ENCODE peak calls at places on chromosomes 3 and 15, in seven cellular contexts. W, N, C, B, D, R and K are unnamed samples.

GRCh38 chr3:155064920-155065319 is 15.2 kb upstream of the MME start:
- DNase-seq in B (no peak), R (no peak), D (no peak), W (no peak), N (no peak), C (no peak), K (no peak)

GRCh38 chr15:45871121-45871855 is 236.5 kb downstream of the SQOR start:
- DNase-seq in N (no peak), R (no peak), C (no peak), W (peak; percentile 31), D (no peak), B (no peak), K (no peak)

GRCh38 chr15:68019814-68020525 is 34.1 kb upstream of the PIAS1 start:
- DNase-seq in B (no peak), C (no peak), R (no peak), N (no peak), D (no peak), W (no peak), K (no peak)

GRCh38 chr3:9435320-9435719 is 37.9 kb downstream of the SETD5 start:
- DNase-seq in D (no peak), C (no peak), N (no peak), W (no peak), R (no peak), B (no peak), K (no peak)

GRCh38 chr15:100671858-100672543 is 69.6 kb downstream of the ASB7 start:
- DNase-seq in C (peak; percentile 33), D (no peak), B (no peak), R (peak; percentile 84), N (no peak), W (no peak), K (no peak)

GRCh38 chr3:119831941-119832371 is 50.1 kb downstream of the NR1I2 start:
- DNase-seq in D (no peak), B (no peak), R (no peak), C (no peak), W (no peak), N (no peak), K (no peak)

GRCh38 chr3:128466840-128467541 is at the start of gene DNAJB8:
- DNase-seq in N (no peak), B (no peak), R (no peak), C (no peak), W (no peak), D (no peak), K (no peak)

GRCh38 chr15:76465728-76466127 is 129.2 kb downstream of the ISL2 start:
- DNase-seq in B (no peak), C (no peak), N (no peak), W (no peak), D (no peak), R (no peak), K (no peak)

GRCh38 chr3:44058022-44058867 is 183.4 kb upstream of the TOPAZ1 start:
- DNase-seq in C (no peak), R (no peak), D (no peak), W (peak; percentile 18), N (no peak), B (no peak), K (no peak)

GRCh38 chr15:71054286-71054952 is 60.9 kb upstream of the THSD4 start:
- DNase-seq in R (no peak), B (no peak), W (no peak), N (no peak), D (no peak), C (no peak), K (no peak)

GRCh38 chr3:111277226-111277625 is 205.6 kb downstream of the NECTIN3 start:
- DNase-seq in W (no peak), N (no peak), D (no peak), B (no peak), R (no peak), C (no peak), K (no peak)

GRCh38 chr3:48919215-48920138 is 835 bp downstream of the ARIH2 start:
- DNase-seq in C (peak; percentile 74), B (no peak), N (peak; percentile 28), R (peak; percentile 58), D (peak; percentile 92), W (peak; percentile 25), K (no peak)

GRCh38 chr15:70036585-70037343 is 61.0 kb downstream of the TLE3 start:
- DNase-seq in C (no peak), D (no peak), W (peak; percentile 83), R (no peak), N (peak; percentile 40), B (no peak), K (no peak)

GRCh38 chr3:88824646-88825303 is 282.6 kb upstream of the EPHA3 start:
- DNase-seq in B (no peak), R (no peak), C (no peak), W (no peak), N (no peak), D (no peak), K (no peak)

GRCh38 chr3:43748179-43748578 is 57.4 kb downstream of the ABHD5 start:
- DNase-seq in N (no peak), R (no peak), D (no peak), W (no peak), B (no peak), C (no peak), K (no peak)

GRCh38 chr3:56796996-56797395 is 4.8 kb downstream of the ARHGEF3 start:
- DNase-seq in R (no peak), C (no peak), B (no peak), N (no peak), W (no peak), D (no peak), K (no peak)

GRCh38 chr15:42282926-42283325 is 9.7 kb upstream of the TMEM87A start:
- DNase-seq in W (no peak), D (no peak), R (no peak), C (no peak), N (no peak), B (no peak), K (no peak)

GRCh38 chr3:15647629-15648167 is 46.2 kb downstream of the BTD start:
- DNase-seq in D (no peak), R (no peak), W (peak; percentile 54), B (no peak), N (no peak), C (no peak), K (no peak)

GRCh38 chr3:136428167-136428566 is 178.0 kb downstream of the PCCB start:
- DNase-seq in R (no peak), D (no peak), C (no peak), W (no peak), N (no peak), B (no peak), K (no peak)

GRCh38 chr3:108008931-108009635 is 81.7 kb downstream of the CD47 start:
- DNase-seq in W (no peak), C (no peak), D (no peak), B (no peak), R (no peak), N (no peak), K (no peak)

GRCh38 chr3:15294914-15295313 is 37.5 kb downstream of the SH3BP5 start:
- DNase-seq in R (no peak), C (no peak), B (peak; percentile 72), N (no peak), D (no peak), W (no peak), K (no peak)

GRCh38 chr15:74134387-74135027 is 4.1 kb downstream of the ISLR2 start:
- DNase-seq in R (no peak), W (peak; percentile 38), C (no peak), B (peak; percentile 73), D (no peak), N (peak; percentile 53), K (no peak)

GRCh38 chr3:63625161-63625560 is 27.3 kb upstream of the SNTN start:
- DNase-seq in B (no peak), R (no peak), W (no peak), D (no peak), C (no peak), N (no peak), K (no peak)

GRCh38 chr3:24573576-24573975 is 78.9 kb upstream of the THRB start:
- DNase-seq in D (no peak), B (no peak), N (no peak), R (no peak), W (no peak), C (no peak), K (no peak)
- H3K27ac ChIP-seq in D (no peak overlapping the region), B (no peak overlapping the region), N (no peak overlapping the region), R (no peak overlapping the region), W (no peak overlapping the region), C (no peak overlapping the region), K (no peak overlapping the region)

DNA sequence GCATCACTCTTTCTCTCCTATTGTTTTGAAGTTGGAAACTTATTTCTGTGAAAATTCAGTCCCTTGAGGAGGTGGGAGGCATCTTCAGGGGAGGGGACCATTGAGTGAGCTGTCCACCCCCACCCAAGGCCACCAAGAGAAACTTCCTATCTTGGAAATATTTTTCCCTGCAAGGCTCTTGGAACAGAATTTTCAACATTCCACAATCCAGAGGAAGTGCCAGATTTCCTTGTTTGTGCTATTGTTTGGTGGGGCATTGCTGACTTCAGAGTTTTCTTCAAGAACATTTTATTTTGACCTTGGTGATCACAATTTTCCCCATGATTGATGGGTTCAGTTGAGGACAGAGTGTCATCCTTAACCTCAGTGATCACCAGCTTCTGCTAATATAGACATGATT is 12.0 kb downstream of the DNASE1L3 start:
- DNase-seq in D (no peak), B (no peak), W (no peak), R (no peak), N (no peak), C (no peak), K (no peak)
- TF ChIP-seq EP300 in D (no peak), B (no peak), W (no peak), R (no peak), N (no peak), C (no peak), K (no peak)

GRCh38 chr15:91099616-91100560 is at the start of gene SV2B:
- DNase-seq in N (peak; percentile 31), R (no peak), B (no peak), D (peak; percentile 90), C (no peak), W (no peak), K (no peak)

GRCh38 chr15:91100561-91101355 is 701 bp downstream of the SV2B start:
- DNase-seq in B (no peak), R (no peak), W (no peak), C (no peak), D (no peak), N (no peak), K (no peak)

GRCh38 chr15:91101356-91101920 is 1.4 kb downstream of the SV2B start:
- DNase-seq in D (no peak), B (no peak), R (no peak), C (no peak), W (no peak), N (no peak), K (no peak)

GRCh38 chr15:91102546-91103330 is 2.7 kb downstream of the SV2B start:
- DNase-seq in C (no peak), B (no peak), W (no peak), N (no peak), D (no peak), R (no peak), K (no peak)

DNA sequence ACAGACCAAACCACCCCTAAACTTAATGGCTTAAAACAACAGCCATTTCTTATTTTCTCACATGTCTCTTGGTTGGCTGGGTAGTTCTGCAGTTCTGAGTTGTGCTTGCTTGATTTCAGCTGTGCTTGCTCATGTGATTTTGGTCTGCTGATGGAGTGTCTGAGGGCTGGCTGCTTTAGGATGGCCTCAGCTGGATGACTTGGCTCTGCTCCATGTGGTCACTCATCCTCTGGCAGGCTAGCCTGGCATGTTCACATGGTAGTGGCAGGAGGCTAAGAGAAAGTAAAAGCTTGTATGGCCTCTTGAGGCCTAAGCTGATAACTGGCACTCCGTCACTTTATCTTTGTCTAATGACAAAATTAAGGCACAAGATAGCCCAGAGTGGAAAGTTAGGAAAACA is 4.1 kb downstream of the SV2B start:
- DNase-seq in W (no peak), D (no peak), R (no peak), N (no peak), B (no peak), C (no peak), K (no peak)
- H3K27ac ChIP-seq in W (no peak overlapping the region), D (no peak overlapping the region), R (no peak overlapping the region), N (no peak overlapping the region), B (no peak overlapping the region), C (no peak overlapping the region), K (no peak overlapping the region)

GRCh38 chr3:13727890-13728289 is 152.0 kb downstream of the WNT7A start:
- DNase-seq in B (no peak), N (no peak), D (no peak), R (no peak), C (no peak), W (no peak), K (no peak)
- TF ChIP-seq EP300 in B (no peak), N (no peak), D (no peak), R (no peak), C (no peak), W (no peak), K (no peak)